ENCODE peak calls at places on chromosome 22, in nine cellular contexts. R is left ventricle myocardium inferior; B is fibroblast of mammary gland; L is stimulated activated CD4-positive, alpha-beta T cell treated with anti-CD3 and anti-CD28 coated beads, Interleukin-12 subunit alpha, Interleukin-12 subunit beta, amount 100 ng/mL, for 4 hours; G is activated CD8-positive, alpha-beta T cell treated with anti-CD3 and anti-CD28 coated beads for 36 hours; U is SW480; E is pancreas; P is T47D; X is uterus. D is an unnamed sample.

GRCh38 chr22:47155131-47155885 is 392.9 kb downstream of the TBC1D22A start:
- DNase-seq in X (no peak), R (no peak), L (no peak), G (no peak), U (no peak), B (no peak), E (no peak), P (no peak), D (no peak)

GRCh38 chr22:23240639-23241389 is 60.5 kb downstream of the BCR start:
- DNase-seq in E (no peak), B (no peak), P (peak), R (no peak), L (peak), U (no peak), X (no peak), G (peak), D (peak)

GRCh38 chr22:46421272-46421671 is 85.8 kb downstream of the TRMU start:
- DNase-seq in P (no peak), U (no peak), E (no peak), R (no peak), L (no peak), B (no peak), X (no peak), G (peak), D (no peak)

GRCh38 chr22:30212363-30212995 is 34.1 kb downstream of the LIF start:
- DNase-seq in E (peak), U (peak), P (peak), R (no peak), G (peak), B (peak), X (peak), L (no peak), D (peak)

GRCh38 chr22:42654696-42655095 is 5.5 kb upstream of the CYB5R3 start:
- DNase-seq in R (no peak), L (no peak), G (no peak), P (no peak), B (no peak), E (no peak), X (no peak), U (no peak), D (no peak)

GRCh38 chr22:38205261-38206128 is 3.7 kb downstream of the MAFF start:
- DNase-seq in U (no peak), E (no peak), P (no peak), G (no peak), L (no peak), B (peak), R (peak), X (peak), D (peak)

GRCh38 chr22:18954333-18954732 is 18.2 kb upstream of the PRODH start:
- DNase-seq in P (peak), G (peak), U (peak), X (peak), L (peak), R (peak), B (peak), E (peak), D (peak)

GRCh38 chr22:44898236-44898635 is 111.6 kb downstream of the PHF21B start:
- DNase-seq in X (no peak), L (no peak), B (no peak), P (no peak), G (no peak), U (no peak), R (no peak), E (no peak), D (no peak)

GRCh38 chr22:47149976-47150375 is 387.5 kb downstream of the TBC1D22A start:
- DNase-seq in P (no peak), E (no peak), B (no peak), R (no peak), G (no peak), L (no peak), U (no peak), X (no peak), D (no peak)

GRCh38 chr22:27669798-27670599 is 131.6 kb downstream of the MN1 start:
- DNase-seq in L (no peak), R (no peak), X (no peak), B (peak), U (peak), G (no peak), P (no peak), E (no peak), D (peak)

GRCh38 chr22:20551805-20552449 is 44.5 kb downstream of the MED15 start:
- DNase-seq in L (peak), U (no peak), R (no peak), X (peak), G (peak), E (peak), B (no peak), P (no peak), D (peak)

GRCh38 chr22:37176464-37177061 is 11.5 kb downstream of the C1QTNF6 start:
- DNase-seq in U (no peak), L (no peak), X (peak), P (no peak), E (no peak), G (peak), B (peak), R (peak), D (peak)

GRCh38 chr22:44045171-44045570 is 21.1 kb downstream of the PARVB start:
- DNase-seq in B (peak), E (no peak), U (no peak), G (no peak), X (no peak), P (no peak), L (no peak), R (no peak), D (peak)

GRCh38 chr22:25368271-25368670 is 148.8 kb downstream of the CRYBB2 start:
- DNase-seq in E (no peak), P (no peak), L (no peak), X (peak), B (peak), U (peak), G (no peak), R (no peak), D (peak)

GRCh38 chr22:38086001-38086845 is 2.2 kb upstream of the SLC16A8 start:
- DNase-seq in U (no peak), X (no peak), R (no peak), P (no peak), E (no peak), B (no peak), L (no peak), G (no peak), D (no peak)

GRCh38 chr22:50303848-50304527 is 3.5 kb downstream of the PLXNB2 start:
- DNase-seq in E (peak), U (peak), P (peak), G (peak), B (peak), R (no peak), L (no peak), X (peak), D (peak)

GRCh38 chr22:29695129-29695926 is 24.5 kb upstream of the CABP7 start:
- DNase-seq in P (no peak), G (no peak), E (no peak), X (no peak), R (no peak), B (no peak), L (no peak), U (no peak), D (no peak)

GRCh38 chr22:38075105-38075825 is 8.7 kb downstream of the SLC16A8 start:
- DNase-seq in X (no peak), E (no peak), U (no peak), B (no peak), L (no peak), G (no peak), R (no peak), P (no peak), D (no peak)

GRCh38 chr22:31173386-31174145 is 13.6 kb downstream of the RNF185 start:
- DNase-seq in E (no peak), U (no peak), B (peak), L (peak), G (peak), R (no peak), P (no peak), X (no peak), D (peak)

GRCh38 chr22:32544953-32545558 is 70.4 kb downstream of the FBXO7 start:
- DNase-seq in X (no peak), P (no peak), G (no peak), B (no peak), R (no peak), L (no peak), U (no peak), E (no peak), D (peak)

GRCh38 chr22:40050258-40050657 is 55.5 kb downstream of the FAM83F start:
- DNase-seq in L (no peak), X (no peak), G (no peak), U (no peak), E (no peak), R (no peak), B (no peak), P (no peak), D (no peak)

GRCh38 chr22:20490941-20491307 is 4.7 kb downstream of the KLHL22 start:
- DNase-seq in E (no peak), R (no peak), L (no peak), U (no peak), B (no peak), G (no peak), P (no peak), X (no peak), D (no peak)

GRCh38 chr22:42693055-42693762 is 27.5 kb downstream of the A4GALT start:
- DNase-seq in G (no peak), E (no peak), R (no peak), X (no peak), L (no peak), P (no peak), B (no peak), U (no peak), D (no peak)

GRCh38 chr22:33598821-33599220 is 321.5 kb downstream of the LARGE1 start:
- DNase-seq in E (no peak), R (no peak), U (no peak), L (no peak), P (no peak), B (peak), X (no peak), G (no peak), D (no peak)

GRCh38 chr22:40423246-40423753 is 52.9 kb downstream of the SGSM3 start:
- DNase-seq in X (no peak), P (no peak), L (no peak), R (peak), G (no peak), E (no peak), U (no peak), B (no peak), D (no peak)

GRCh38 chr22:48772286-48772907 is 1055.3 kb downstream of the BRD1 start:
- DNase-seq in X (no peak), R (no peak), B (no peak), P (no peak), G (no peak), E (no peak), L (no peak), U (no peak), D (no peak)

GRCh38 chr22:40237788-40238424 is 60.2 kb downstream of the TNRC6B start:
- DNase-seq in L (no peak), E (no peak), P (no peak), U (no peak), B (peak), X (no peak), G (peak), R (no peak), D (peak)

GRCh38 chr22:45830531-45831245 is 146.3 kb downstream of the WNT7B start:
- DNase-seq in G (no peak), B (peak), P (no peak), U (peak), R (no peak), X (no peak), E (no peak), L (no peak), D (peak)

GRCh38 chr22:29106839-29107238 is 34.0 kb downstream of the KREMEN1 start:
- DNase-seq in U (no peak), B (no peak), E (no peak), P (no peak), L (no peak), R (no peak), G (no peak), X (no peak), D (no peak)

GRCh38 chr22:37331811-37332536 is 49.7 kb downstream of the CYTH4 start:
- DNase-seq in L (no peak), G (no peak), P (no peak), E (no peak), X (no peak), B (no peak), R (no peak), U (no peak), D (no peak)

GRCh38 chr22:35991168-35991567 is 37.5 kb downstream of the RBFOX2 start:
- DNase-seq in X (no peak), B (no peak), R (no peak), G (no peak), E (no peak), L (no peak), P (no peak), U (no peak), D (no peak)

GRCh38 chr22:25564979-25565677 is 653 bp downstream of the GRK3 start:
- DNase-seq in G (peak), B (no peak), P (peak), U (peak), E (peak), X (peak), R (peak), L (peak), D (peak)

GRCh38 chr22:43289976-43290663 is 53.1 kb downstream of the SCUBE1 start:
- DNase-seq in X (peak), P (peak), E (no peak), G (no peak), R (peak), B (peak), U (no peak), L (no peak), D (peak)

GRCh38 chr22:24975125-24975640 is 22.7 kb downstream of the KIAA1671 start:
- DNase-seq in R (no peak), E (no peak), B (no peak), G (no peak), P (no peak), X (no peak), L (no peak), U (no peak), D (no peak)

GRCh38 chr22:22865311-22866072 is 22.1 kb upstream of the IGLL5 start:
- DNase-seq in B (no peak), U (no peak), R (no peak), E (no peak), X (no peak), P (no peak), G (peak), L (no peak), D (no peak)

GRCh38 chr22:26377170-26377825 is 51.8 kb upstream of the ASPHD2 start:
- DNase-seq in L (no peak), X (no peak), P (no peak), G (no peak), U (no peak), E (no peak), B (no peak), R (no peak), D (no peak)